ENCODE peak calls at places on chromosomes 13 and 19, in eight cellular contexts. N is Panc1; T is naive thymus-derived CD4-positive, alpha-beta T cell; O is SJCRH30; V is small intestine; Y is K562; W is choroid plexus epithelial cell; I is psoas muscle. K is an unnamed sample.

GRCh38 chr13:85806553-85807175 is 7.4 kb upstream of the SLITRK6 start:
- DNase-seq in N (peak), T (no peak), O (no peak), V (peak), Y (peak), W (peak), I (no peak), K (no peak)

GRCh38 chr13:99501952-99502310 is 659 bp downstream of the TM9SF2 start:
- DNase-seq in N (no peak), T (no peak), O (peak), V (peak), Y (no peak), W (peak), I (no peak), K (no peak)

GRCh38 chr19:41588497-41589209 is 12.7 kb downstream of the CEACAM21 start:
- DNase-seq in N (no peak), T (no peak), O (peak), V (peak), Y (peak), W (peak), I (no peak), K (no peak)

GRCh38 chr19:49395581-49396407 is 7.7 kb downstream of the KASH5 start:
- DNase-seq in N (no peak), T (no peak), O (no peak), V (no peak), Y (no peak), W (no peak), I (no peak), K (no peak)

GRCh38 chr13:44746690-44747089 is 170.6 kb upstream of the TSC22D1 start:
- DNase-seq in N (no peak), T (no peak), O (no peak), V (no peak), Y (no peak), W (no peak), I (no peak), K (no peak)

GRCh38 chr19:18896421-18896841 is 473 bp upstream of the CERS1 start:
- DNase-seq in N (no peak), T (no peak), O (no peak), V (no peak), Y (no peak), W (no peak), I (no peak), K (no peak)

GRCh38 chr19:54206831-54207177 is 6.1 kb downstream of the RPS9 start:
- DNase-seq in N (no peak), T (no peak), O (no peak), V (no peak), Y (no peak), W (no peak), I (no peak), K (no peak)

GRCh38 chr19:15159251-15159650 is 41.5 kb downstream of the NOTCH3 start:
- DNase-seq in N (no peak), T (no peak), O (no peak), V (no peak), Y (no peak), W (peak), I (no peak), K (no peak)

GRCh38 chr19:34317311-34317927 is 47.6 kb upstream of the GPI start:
- DNase-seq in N (no peak), T (peak), O (no peak), V (no peak), Y (peak), W (peak), I (no peak), K (peak)

GRCh38 chr13:113044431-113045114 is 61.0 kb upstream of the F7 start:
- DNase-seq in N (no peak), T (no peak), O (no peak), V (no peak), Y (no peak), W (no peak), I (no peak), K (no peak)

GRCh38 chr19:48959341-48960239 is 4.9 kb downstream of the BAX start:
- DNase-seq in N (no peak), T (no peak), O (no peak), V (no peak), Y (no peak), W (no peak), I (no peak), K (peak)

GRCh38 chr19:53810891-53811290 is 13.2 kb downstream of the NLRP12 start:
- DNase-seq in N (no peak), T (no peak), O (no peak), V (no peak), Y (no peak), W (no peak), I (no peak), K (no peak)

GRCh38 chr19:3459965-3460582 is 20.3 kb downstream of the SMIM24 start:
- DNase-seq in N (no peak), T (no peak), O (no peak), V (no peak), Y (no peak), W (no peak), I (no peak), K (no peak)

GRCh38 chr19:7897289-7897688 is 6.4 kb upstream of the MAP2K7 start:
- DNase-seq in N (no peak), T (no peak), O (no peak), V (no peak), Y (no peak), W (no peak), I (no peak), K (no peak)

GRCh38 chr19:55242517-55242916 is 14.0 kb upstream of the TMEM86B start:
- DNase-seq in N (no peak), T (no peak), O (peak), V (no peak), Y (no peak), W (no peak), I (no peak), K (no peak)

GRCh38 chr19:32165750-32166149 is 179.7 kb upstream of the ZNF507 start:
- DNase-seq in N (no peak), T (no peak), O (no peak), V (no peak), Y (no peak), W (no peak), I (no peak), K (no peak)

GRCh38 chr13:94129490-94129894 is 350.0 kb downstream of the DCT start:
- DNase-seq in N (no peak), T (no peak), O (no peak), V (no peak), Y (no peak), W (peak), I (no peak), K (no peak)

GRCh38 chr13:105037064-105037463 is 1498.4 kb downstream of the EFNB2 start:
- DNase-seq in N (no peak), T (no peak), O (no peak), V (no peak), Y (no peak), W (no peak), I (no peak), K (no peak)

GRCh38 chr13:44300895-44301638 is 72.6 kb upstream of the SERP2 start:
- DNase-seq in N (no peak), T (no peak), O (no peak), V (peak), Y (no peak), W (peak), I (peak), K (no peak)

GRCh38 chr19:38263696-38264485 is 482 bp upstream of the SPINT2 start:
- DNase-seq in N (no peak), T (peak), O (no peak), V (peak), Y (peak), W (peak), I (peak), K (peak)

GRCh38 chr13:68110178-68110768 is 880.1 kb upstream of the PCDH9 start:
- DNase-seq in N (no peak), T (no peak), O (no peak), V (no peak), Y (no peak), W (no peak), I (no peak), K (no peak)

GRCh38 chr19:46626441-46626840 is 1.6 kb upstream of the PTGIR start:
- DNase-seq in N (no peak), T (no peak), O (no peak), V (no peak), Y (no peak), W (no peak), I (no peak), K (no peak)

GRCh38 chr13:41327994-41328778 is 17.1 kb downstream of the NAA16 start:
- DNase-seq in N (no peak), T (no peak), O (no peak), V (no peak), Y (no peak), W (peak), I (no peak), K (no peak)

GRCh38 chr13:98503175-98504028 is 73.5 kb downstream of the STK24 start:
- DNase-seq in N (no peak), T (no peak), O (peak), V (peak), Y (peak), W (peak), I (no peak), K (no peak)

GRCh38 chr13:24220086-24220703 is 59.7 kb downstream of the SPATA13 start:
- DNase-seq in N (peak), T (peak), O (peak), V (peak), Y (peak), W (peak), I (no peak), K (peak)

GRCh38 chr13:93963266-93964131 is 516.0 kb downstream of the DCT start:
- DNase-seq in N (peak), T (no peak), O (no peak), V (no peak), Y (no peak), W (peak), I (no peak), K (no peak)

GRCh38 chr13:79533781-79534400 is 52.9 kb downstream of the NDFIP2 start:
- DNase-seq in N (no peak), T (no peak), O (no peak), V (no peak), Y (no peak), W (peak), I (no peak), K (no peak)

GRCh38 chr13:33636955-33637670 is 180.8 kb upstream of the RFC3 start:
- DNase-seq in N (no peak), T (no peak), O (no peak), V (no peak), Y (no peak), W (no peak), I (no peak), K (no peak)

GRCh38 chr19:10143700-10144099 is 24.0 kb upstream of the EIF3G start:
- DNase-seq in N (no peak), T (peak), O (no peak), V (no peak), Y (no peak), W (no peak), I (no peak), K (no peak)

GRCh38 chr19:54677217-54677616 is 14.4 kb downstream of the LILRB4 start:
- DNase-seq in N (no peak), T (no peak), O (no peak), V (no peak), Y (no peak), W (no peak), I (no peak), K (no peak)

GRCh38 chr19:40530091-40530901 is 46.4 kb upstream of the SHKBP1 start:
- DNase-seq in N (no peak), T (no peak), O (no peak), V (no peak), Y (peak), W (no peak), I (no peak), K (no peak)

GRCh38 chr13:36673838-36674326 is at the start of gene SERTM1:
- DNase-seq in N (no peak), T (no peak), O (peak), V (no peak), Y (no peak), W (peak), I (peak), K (no peak)

GRCh38 chr13:24038846-24039330 is 121.6 kb upstream of the SPATA13 start:
- DNase-seq in N (no peak), T (no peak), O (peak), V (no peak), Y (no peak), W (peak), I (no peak), K (no peak)

GRCh38 chr13:73956101-73956500 is 178.1 kb downstream of the KLF12 start:
- DNase-seq in N (no peak), T (no peak), O (no peak), V (no peak), Y (no peak), W (no peak), I (no peak), K (no peak)
- H3K4me3 ChIP-seq in N (no peak), T (no peak), O (no peak), V (no peak), Y (no peak), W (no peak), I (no peak), K (no peak)

GRCh38 chr19:863305-863620 is 3.8 kb downstream of the CFD start:
- DNase-seq in N (no peak), T (no peak), O (no peak), V (no peak), Y (no peak), W (no peak), I (no peak), K (no peak)
- H3K4me3 ChIP-seq in N (no peak), T (peak), O (no peak), V (no peak), Y (peak), W (no peak), I (no peak), K (peak)

GRCh38 chr19:29666634-29667389 is 1.6 kb downstream of the PLEKHF1 start:
- DNase-seq in N (no peak), T (no peak), O (peak), V (peak), Y (no peak), W (peak), I (peak), K (no peak)

GRCh38 chr19:29665826-29666633 is 769 bp downstream of the PLEKHF1 start:
- DNase-seq in N (no peak), T (no peak), O (no peak), V (peak), Y (no peak), W (no peak), I (peak), K (peak)

GRCh38 chr19:29667941-29668340 is 2.7 kb downstream of the PLEKHF1 start:
- DNase-seq in N (no peak), T (peak), O (no peak), V (peak), Y (no peak), W (no peak), I (no peak), K (peak)

GRCh38 chr19:29668746-29669609 is 3.7 kb downstream of the PLEKHF1 start:
- DNase-seq in N (no peak), T (no peak), O (no peak), V (no peak), Y (peak), W (no peak), I (peak), K (no peak)

DNA sequence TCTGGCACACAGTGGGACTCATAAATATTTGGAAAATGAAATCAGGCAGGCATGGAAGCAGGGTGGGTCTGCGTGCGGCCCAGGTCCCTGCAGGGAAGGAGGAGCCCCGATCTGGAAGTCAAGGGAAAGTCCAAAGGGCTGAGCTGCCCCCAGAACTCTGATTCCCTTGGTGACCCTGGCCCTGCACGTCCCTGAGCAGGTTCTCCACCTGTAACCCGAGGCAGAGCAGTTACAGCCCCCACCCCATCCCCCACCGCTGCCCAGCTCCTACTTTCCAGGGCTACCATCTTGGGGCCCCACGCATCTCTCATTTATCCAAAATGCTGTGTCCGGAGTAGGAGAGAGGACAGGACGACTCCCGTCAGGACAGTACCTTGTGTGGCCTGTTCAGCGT is 2.1 kb downstream of the PLEKHF1 start:
- DNase-seq in N (no peak), T (no peak), O (no peak), V (no peak), Y (no peak), W (no peak), I (no peak), K (no peak)
- H3K4me3 ChIP-seq in N (peak), T (peak), O (no peak), V (no peak), Y (peak), W (peak), I (peak), K (peak)

GRCh38 chr13:28753946-28754345 is 35.2 kb upstream of the SLC46A3 start:
- DNase-seq in N (no peak), T (no peak), O (no peak), V (no peak), Y (no peak), W (no peak), I (no peak), K (no peak)

GRCh38 chr13:28755546-28755870 is 36.7 kb upstream of the SLC46A3 start:
- DNase-seq in N (no peak), T (no peak), O (no peak), V (no peak), Y (no peak), W (no peak), I (no peak), K (no peak)

GRCh38 chr13:28751210-28751935 is 32.6 kb upstream of the SLC46A3 start:
- DNase-seq in N (no peak), T (no peak), O (no peak), V (no peak), Y (no peak), W (no peak), I (no peak), K (no peak)

GRCh38 chr13:28753208-28753892 is 34.6 kb upstream of the SLC46A3 start:
- DNase-seq in N (peak), T (no peak), O (peak), V (peak), Y (no peak), W (peak), I (no peak), K (no peak)

DNA sequence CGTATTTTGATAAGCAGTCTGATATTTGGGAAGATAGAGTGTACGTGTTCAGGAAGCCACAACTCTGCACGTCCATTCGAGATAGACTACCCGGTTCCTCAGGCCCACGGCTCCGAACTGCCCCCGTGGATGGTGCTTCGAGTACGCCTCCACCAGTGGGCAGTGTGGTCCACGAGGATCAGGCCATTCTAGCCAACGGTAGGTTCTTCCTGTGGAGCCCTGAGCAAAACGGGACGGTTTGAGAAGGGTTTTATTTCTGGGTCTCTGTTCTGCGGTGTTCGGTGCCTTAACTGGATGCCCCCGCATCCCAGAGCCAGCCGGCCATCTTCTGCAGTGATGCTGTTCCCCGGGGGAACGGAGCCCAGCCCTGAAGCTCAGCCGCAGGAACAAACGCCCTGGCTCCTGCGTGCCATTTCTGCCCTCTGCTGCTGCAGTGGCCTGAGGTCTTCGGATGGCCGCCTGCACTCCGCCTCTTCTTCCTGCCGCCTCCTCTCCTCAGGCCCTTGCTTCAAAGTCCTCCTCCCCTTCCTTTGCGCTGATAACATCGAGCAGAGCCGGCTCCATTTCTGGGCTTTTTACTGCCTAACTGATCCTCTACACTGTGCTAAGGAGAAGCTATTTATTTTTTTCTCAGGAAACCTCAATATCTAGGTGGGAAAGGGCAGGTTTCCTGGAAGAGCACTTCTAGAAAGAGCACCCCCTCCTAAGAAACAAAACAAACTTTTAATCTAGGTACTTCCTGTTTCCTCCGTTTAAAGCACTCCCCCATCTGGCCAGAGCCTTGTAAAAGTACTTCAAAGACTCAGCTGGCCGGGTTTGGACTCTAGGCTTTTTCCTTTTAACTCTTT is 36.2 kb upstream of the SLC46A3 start:
- DNase-seq in N (no peak), T (no peak), O (no peak), V (peak), Y (peak), W (peak), I (peak), K (no peak)
- H3K4me3 ChIP-seq in N (no peak), T (peak), O (no peak), V (no peak), Y (no peak), W (peak), I (peak), K (peak)

GRCh38 chr19:17406039-17406886 is 833 bp upstream of the BST2 start:
- DNase-seq in N (no peak), T (no peak), O (peak), V (peak), Y (peak), W (peak), I (no peak), K (no peak)

GRCh38 chr19:17405250-17406038 is at the start of gene BST2:
- DNase-seq in N (no peak), T (peak), O (peak), V (peak), Y (peak), W (peak), I (peak), K (peak)

GRCh38 chr19:17404015-17404414 is 1.4 kb downstream of the BST2 start:
- DNase-seq in N (no peak), T (no peak), O (no peak), V (no peak), Y (peak), W (no peak), I (no peak), K (no peak)

GRCh38 chr19:17404621-17405249 is 695 bp downstream of the BST2 start:
- DNase-seq in N (no peak), T (no peak), O (no peak), V (no peak), Y (no peak), W (no peak), I (no peak), K (no peak)

DNA sequence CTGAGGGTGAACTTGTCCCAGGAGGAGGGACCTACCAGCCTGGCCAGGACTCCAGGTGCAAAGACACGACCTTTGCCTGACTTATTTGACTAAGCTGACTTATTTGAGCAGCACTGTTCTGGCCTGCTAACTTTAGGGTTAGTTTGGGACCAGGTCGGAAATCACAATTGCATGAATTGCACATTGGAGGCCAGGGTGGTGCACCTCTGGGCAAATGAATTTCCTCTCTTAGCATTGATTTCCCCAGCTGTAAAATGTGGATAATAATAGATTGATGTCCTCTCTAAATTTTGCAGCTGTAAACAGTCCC is 1.4 kb upstream of the BST2 start:
- DNase-seq in N (no peak), T (no peak), O (no peak), V (peak), Y (no peak), W (no peak), I (no peak), K (no peak)
- H3K4me3 ChIP-seq in N (peak), T (peak), O (peak), V (no peak), Y (peak), W (no peak), I (peak), K (peak)

DNA sequence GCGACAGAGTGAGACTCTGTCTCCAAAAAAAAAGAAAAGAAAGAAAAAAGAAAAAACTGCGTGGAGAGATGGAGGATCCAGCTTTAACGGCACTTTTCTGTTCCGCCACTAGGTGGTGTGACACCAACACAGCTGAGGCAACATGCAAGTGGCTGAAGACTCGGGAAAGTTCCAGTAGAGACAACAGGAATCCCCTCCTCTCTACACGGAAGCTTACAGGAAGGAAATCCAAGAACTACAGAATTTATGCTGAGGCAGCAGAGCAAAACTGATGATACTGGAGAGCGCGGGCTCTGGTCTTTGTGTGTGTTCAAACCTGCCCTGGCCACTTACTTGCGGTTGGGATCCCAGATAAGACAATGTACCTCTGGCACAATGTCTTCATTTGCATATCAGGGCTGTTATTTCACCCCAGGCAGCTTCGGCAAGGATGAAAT is 9.9 kb downstream of the RANBP3 start:
- DNase-seq in N (peak), T (peak), O (peak), V (peak), Y (peak), W (peak), I (no peak), K (peak)
- H3K4me3 ChIP-seq in N (no peak), T (no peak), O (no peak), V (no peak), Y (no peak), W (no peak), I (peak), K (no peak)

K was measured in CD8-positive, alpha-beta memory T cell.